ENCODE peak calls at places on chromosomes 6 and 20, in seven cellular contexts. P is A549, B is right lobe of liver, X is psoas muscle, S is ascending aorta, T is OCI-LY7, A is GM23338. O is an unnamed sample.

GRCh38 chr20:37711001-37711400 is 17.2 kb downstream of the CTNNBL1 start:
- DNase-seq in P (no peak), B (no peak), X (no peak), S (no peak), T (no peak), A (no peak), O (no peak)

GRCh38 chr6:93418448-93419303 is 683 bp downstream of the EPHA7 start:
- DNase-seq in P (peak), B (peak), X (peak), S (no peak), T (no peak), A (peak), O (peak)

GRCh38 chr20:57450419-57450818 is 59.2 kb downstream of the RBM38 start:
- DNase-seq in P (no peak), B (peak), X (peak), S (no peak), T (peak), A (no peak), O (no peak)

GRCh38 chr6:113856571-113857564 is at the start of gene MARCKS:
- DNase-seq in P (peak), B (peak), X (peak), S (peak), T (peak), A (peak), O (peak)

GRCh38 chr6:170284126-170284773 is 6.6 kb downstream of the DLL1 start:
- DNase-seq in P (no peak), B (no peak), X (peak), S (no peak), T (no peak), A (no peak), O (no peak)

GRCh38 chr20:58986286-58986967 is 5.4 kb downstream of the NELFCD start:
- DNase-seq in P (no peak), B (no peak), X (no peak), S (no peak), T (no peak), A (no peak), O (no peak)

GRCh38 chr20:22339091-22339881 is 245.1 kb downstream of the FOXA2 start:
- DNase-seq in P (peak), B (no peak), X (no peak), S (no peak), T (peak), A (peak), O (no peak)

GRCh38 chr20:59608396-59608795 is 4.1 kb downstream of the PHACTR3 start:
- DNase-seq in P (no peak), B (no peak), X (no peak), S (no peak), T (no peak), A (no peak), O (no peak)

GRCh38 chr6:75934643-75935472 is 137.6 kb downstream of the IMPG1 start:
- DNase-seq in P (peak), B (no peak), X (no peak), S (no peak), T (peak), A (peak), O (peak)

GRCh38 chr6:106724848-106725247 is 95.5 kb downstream of the QRSL1 start:
- DNase-seq in P (peak), B (no peak), X (no peak), S (no peak), T (no peak), A (no peak), O (no peak)

GRCh38 chr20:34426026-34426425 is 63.0 kb downstream of the ITCH start:
- DNase-seq in P (no peak), B (no peak), X (no peak), S (no peak), T (no peak), A (no peak), O (no peak)

GRCh38 chr6:148559848-148560433 is 186.9 kb upstream of the UST start:
- DNase-seq in P (peak), B (peak), X (peak), S (no peak), T (peak), A (peak), O (peak)

GRCh38 chr20:17611290-17611539 is 41.3 kb downstream of the DSTN start:
- DNase-seq in P (no peak), B (peak), X (no peak), S (no peak), T (no peak), A (no peak), O (no peak)

DNA sequence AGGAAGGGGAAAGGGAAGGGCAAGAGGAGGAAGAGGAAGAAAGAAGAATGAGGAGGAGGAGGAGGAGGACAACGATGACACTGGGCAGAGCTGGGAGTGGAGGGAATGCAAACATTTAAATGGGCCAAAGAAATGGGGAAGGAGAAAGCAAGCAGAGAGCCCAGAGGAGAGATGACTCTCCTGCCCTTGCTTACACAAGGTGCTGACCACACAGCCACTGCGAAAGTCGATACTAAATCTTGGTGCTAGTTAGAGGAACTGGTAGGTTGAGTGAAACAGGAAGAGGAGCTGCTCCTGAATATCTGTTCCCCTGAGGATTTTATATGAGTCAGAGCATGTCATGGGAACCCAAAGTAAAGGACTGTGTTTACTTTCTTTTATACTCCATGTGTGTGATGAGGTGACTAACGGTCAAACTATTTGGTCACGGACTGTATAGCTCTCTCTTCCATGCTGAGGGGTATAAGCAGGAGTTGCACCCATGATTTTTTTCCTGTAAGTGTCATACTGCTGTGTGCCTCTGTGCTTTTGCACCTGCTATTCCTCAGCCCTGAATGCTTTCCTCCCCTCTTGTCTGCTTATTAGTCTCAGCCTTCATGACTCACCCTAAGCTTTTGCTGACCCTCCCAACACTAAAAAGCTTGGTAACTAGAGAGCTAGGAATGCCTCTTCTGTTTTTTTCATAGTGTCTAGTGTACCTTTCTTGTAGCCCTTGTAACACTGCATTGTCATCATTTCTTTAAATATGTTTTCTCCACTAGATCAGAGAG is 9.5 kb upstream of the PAQR8 start:
- DNase-seq in P (peak), B (no peak), X (no peak), S (no peak), T (no peak), A (peak), O (no peak)
- H3K27ac ChIP-seq in P (peak), B (no peak), X (no peak), S (peak), T (no peak), A (no peak), O (no peak)

DNA sequence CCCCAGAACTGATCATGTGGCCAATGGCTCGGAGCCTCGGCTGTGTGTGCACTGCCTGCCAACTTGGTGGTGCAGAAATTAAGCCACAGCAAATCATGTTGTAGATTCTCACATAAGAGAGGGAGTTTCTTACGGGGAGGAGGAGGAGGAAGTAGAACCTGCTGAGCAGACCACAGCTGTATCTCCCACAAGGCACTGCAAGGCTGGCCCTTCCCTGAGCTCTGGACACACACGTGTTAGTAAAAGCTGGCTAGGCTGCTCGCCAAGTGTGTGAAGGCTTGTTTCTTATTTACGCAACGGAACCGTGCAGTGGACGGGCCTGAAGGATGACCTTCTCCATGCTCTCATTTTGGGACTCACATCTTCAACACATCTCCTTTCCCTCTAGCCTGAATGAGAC is 15.7 kb upstream of the QKI start:
- DNase-seq in P (no peak), B (peak), X (peak), S (peak), T (no peak), A (no peak), O (no peak)
- H3K27ac ChIP-seq in P (no peak), B (no peak), X (no peak), S (no peak), T (no peak), A (no peak), O (peak)

GRCh38 chr20:9837634-9838033 is 1.2 kb downstream of the PAK5 start:
- DNase-seq in P (no peak), B (no peak), X (no peak), S (no peak), T (no peak), A (no peak), O (no peak)
- H3K27ac ChIP-seq in P (no peak), B (no peak), X (no peak), S (no peak), T (no peak), A (no peak), O (no peak)

GRCh38 chr6:96150431-96150830 is 134.7 kb downstream of the FUT9 start:
- DNase-seq in P (no peak), B (no peak), X (no peak), S (no peak), T (no peak), A (no peak), O (no peak)

GRCh38 chr6:96151707-96152106 is 135.9 kb downstream of the FUT9 start:
- DNase-seq in P (no peak), B (no peak), X (no peak), S (no peak), T (no peak), A (no peak), O (no peak)

GRCh38 chr6:96153775-96154174 is 138.0 kb downstream of the FUT9 start:
- DNase-seq in P (no peak), B (no peak), X (no peak), S (no peak), T (no peak), A (no peak), O (no peak)

GRCh38 chr6:96156425-96156824 is 140.7 kb downstream of the FUT9 start:
- DNase-seq in P (no peak), B (no peak), X (no peak), S (no peak), T (no peak), A (no peak), O (no peak)

DNA sequence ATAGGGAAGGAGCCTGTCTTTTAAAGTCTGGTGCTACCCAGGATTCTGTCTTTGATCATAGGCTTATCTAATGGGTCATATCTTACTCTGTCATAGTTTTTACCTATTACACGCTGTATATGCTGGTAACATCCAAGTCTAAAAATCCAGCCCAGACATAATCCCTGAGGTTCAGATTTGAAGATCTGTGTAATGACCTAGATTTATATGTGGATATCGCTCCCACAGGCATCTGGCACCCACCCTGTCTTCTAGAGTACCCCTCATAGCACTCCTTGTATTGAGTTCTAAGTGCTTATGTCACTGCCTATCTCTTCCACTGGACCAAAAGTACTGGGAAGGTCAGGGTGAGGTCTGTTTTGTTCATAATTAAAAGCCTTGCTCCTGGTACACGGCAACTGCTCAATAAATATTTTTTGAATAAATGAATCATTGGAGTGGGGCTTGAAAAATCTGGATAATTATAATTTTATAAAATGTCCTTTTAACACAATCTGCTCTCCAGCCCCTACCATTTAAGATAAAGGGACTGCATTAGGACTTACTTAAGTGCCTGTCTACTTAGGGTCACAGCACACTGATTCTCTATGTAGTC is 136.4 kb downstream of the FUT9 start:
- DNase-seq in P (no peak), B (no peak), X (no peak), S (no peak), T (no peak), A (no peak), O (no peak)
- H3K27ac ChIP-seq in P (no peak), B (no peak), X (no peak), S (no peak), T (no peak), A (no peak), O (peak)

DNA sequence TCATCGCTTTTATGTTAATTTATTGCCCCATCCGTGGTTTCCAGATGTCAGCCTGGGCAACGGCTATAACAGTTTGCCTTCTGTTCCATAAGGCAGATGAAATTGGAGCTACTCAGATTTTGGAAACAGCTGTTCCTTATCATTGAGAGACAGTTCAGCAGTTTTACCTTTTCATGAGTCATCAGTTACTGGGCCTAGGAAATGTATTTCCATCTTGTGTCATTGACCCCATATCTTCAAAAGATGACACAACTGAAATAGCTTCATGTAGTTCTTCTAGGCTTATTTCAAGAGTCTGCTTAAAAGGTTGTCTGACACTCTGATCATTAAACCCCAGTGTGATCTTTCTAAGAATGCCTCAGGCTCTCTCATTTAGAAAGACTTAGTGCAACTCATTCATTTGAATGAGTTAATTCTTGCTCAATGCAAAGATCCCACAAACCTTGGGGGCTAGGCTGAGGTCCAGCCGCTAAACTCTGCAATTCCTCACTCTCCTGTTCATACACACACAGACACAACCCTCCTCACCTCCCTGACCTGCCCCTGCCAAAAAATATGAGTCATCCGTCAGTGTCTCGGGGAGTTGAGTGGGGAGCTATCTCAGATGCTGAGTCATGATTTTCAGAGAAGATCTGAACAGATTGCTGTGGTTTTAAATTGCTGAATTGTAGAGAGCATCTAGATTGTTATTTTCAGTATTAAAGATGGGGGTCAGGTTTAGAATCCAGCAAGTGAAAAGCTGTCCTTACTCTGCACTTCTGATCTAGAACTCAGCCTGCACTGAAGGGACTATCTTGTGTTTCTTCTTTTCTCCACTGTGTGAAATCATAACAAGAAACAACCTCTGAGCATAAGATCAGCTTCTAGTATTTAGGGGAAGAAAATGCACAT is 61.8 kb downstream of the RPP40 start:
- DNase-seq in P (peak), B (no peak), X (no peak), S (no peak), T (no peak), A (no peak), O (peak)
- H3K27ac ChIP-seq in P (peak), B (no peak), X (peak), S (no peak), T (no peak), A (no peak), O (peak)

GRCh38 chr6:109456283-109456583 is 661 bp upstream of the MICAL1 start:
- DNase-seq in P (no peak), B (no peak), X (no peak), S (no peak), T (no peak), A (peak), O (no peak)
- H3K27ac ChIP-seq in P (peak), B (no peak), X (peak), S (peak), T (peak), A (no peak), O (peak)

DNA sequence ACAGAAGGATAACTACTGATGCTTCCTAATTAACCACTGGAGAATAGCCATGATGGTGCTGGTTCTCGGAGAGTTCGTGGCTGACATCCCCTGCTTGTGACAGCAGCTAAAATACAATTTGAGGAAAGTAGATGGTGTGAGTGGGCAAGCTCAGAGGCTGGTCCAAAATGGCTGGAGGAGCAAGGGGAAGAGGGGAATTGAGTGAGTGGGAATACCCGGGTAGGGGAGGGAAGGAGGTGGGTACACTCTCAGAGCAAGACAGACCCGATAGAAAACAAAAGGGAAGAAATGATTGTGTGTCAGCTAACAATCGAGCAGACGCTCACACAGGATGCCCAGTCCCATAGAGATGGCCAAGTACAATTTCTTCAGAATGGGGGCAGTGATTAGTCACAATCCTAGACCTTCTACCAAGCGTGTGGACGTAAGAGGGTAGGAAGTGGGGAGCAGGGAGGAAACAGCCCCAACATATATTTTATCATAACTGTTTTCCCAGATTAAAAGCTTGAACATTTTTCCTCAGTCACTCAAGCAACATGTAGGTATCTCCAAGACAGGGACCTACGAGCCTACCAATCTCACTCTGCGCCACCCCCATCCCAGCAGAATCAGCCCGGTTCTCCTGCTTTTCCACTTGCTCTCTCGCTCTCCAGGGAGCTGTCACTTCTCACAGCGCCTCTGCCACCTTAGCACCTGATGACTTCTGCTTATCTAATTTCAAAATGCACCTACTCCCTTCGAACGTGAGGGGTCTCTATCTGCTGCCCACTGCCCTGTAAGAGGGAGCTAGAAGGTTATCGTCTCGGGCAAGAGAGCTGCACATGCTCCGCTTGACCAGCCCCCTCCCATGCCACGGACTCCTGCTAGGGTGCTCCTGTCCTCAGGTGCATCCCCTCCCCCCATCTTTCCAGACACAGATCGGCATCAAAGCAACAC is 26.2 kb downstream of the RIPOR2 start:
- DNase-seq in P (no peak), B (no peak), X (no peak), S (no peak), T (peak), A (peak), O (peak)
- H3K27ac ChIP-seq in P (no peak), B (no peak), X (peak), S (peak), T (peak), A (no peak), O (peak)

DNA sequence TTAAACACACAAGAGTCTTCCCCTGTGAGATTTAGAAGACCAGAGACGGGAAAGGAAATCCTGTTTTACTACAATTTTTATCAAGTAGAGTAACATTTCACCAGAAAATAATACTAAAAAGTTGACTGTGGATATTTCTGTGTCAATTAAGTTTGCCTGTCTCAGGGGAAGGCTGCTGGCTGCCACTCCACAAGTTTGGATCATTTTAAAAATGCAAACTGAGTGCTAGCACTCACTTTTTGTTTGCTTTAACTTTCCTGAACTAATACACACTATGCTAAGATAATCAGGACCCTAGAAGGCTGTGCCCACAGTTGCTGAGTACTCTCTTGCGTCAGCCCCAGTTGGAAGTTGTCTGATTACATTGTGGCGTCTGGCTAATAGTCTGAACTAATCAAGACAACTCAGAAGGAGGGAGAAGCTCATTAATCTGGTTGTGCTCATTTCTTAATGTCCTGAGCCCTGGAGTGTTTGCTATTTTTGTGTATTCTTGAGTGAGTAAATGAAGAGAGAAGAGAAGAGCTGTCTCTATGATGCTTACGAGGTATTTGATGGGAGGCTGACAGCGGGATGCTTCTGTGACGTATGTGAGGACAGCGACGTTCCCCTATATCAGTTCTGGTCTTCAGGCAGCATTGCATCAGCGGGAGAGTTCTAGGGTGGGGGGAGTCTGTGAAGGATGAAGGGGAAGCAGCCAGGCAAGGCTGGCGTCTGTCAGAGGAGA is 664.2 kb downstream of the QKI start:
- DNase-seq in P (no peak), B (no peak), X (no peak), S (no peak), T (no peak), A (no peak), O (no peak)
- H3K27ac ChIP-seq in P (no peak), B (no peak), X (no peak), S (no peak), T (no peak), A (no peak), O (no peak)

O was measured in caudate nucleus.